ENCODE peak calls at places on chromosomes 11 and 22, in ten cellular contexts. L is MM.1S, F is body of pancreas, X is tibial artery, D is neural progenitor cell, S is Panc1, O is left lung, Y is IMR-90, E is suprapubic skin, H is endodermal cell. G is an unnamed sample.
A peak's percentile ranks its signal among the peaks of the same experiment; 100 is the strongest.

GRCh38 chr11:33692013-33692504 is 8.6 kb downstream of the C11orf91 start:
- DNase-seq in E (no peak), D (peak; percentile 22), S (peak; percentile 95), L (no peak), Y (peak; percentile 98), O (no peak), H (no peak), F (peak; percentile 90), X (peak; percentile 84), G (no peak)

GRCh38 chr22:25849514-25849913 is 107.5 kb downstream of the MYO18B start:
- DNase-seq in Y (no peak), H (no peak), L (no peak), F (peak; percentile 45), S (no peak), E (no peak), X (no peak), D (no peak), O (no peak), G (no peak)

GRCh38 chr11:45902452-45903380 is 4.4 kb downstream of the FREY1 start:
- DNase-seq in H (no peak), O (peak; percentile 70), S (no peak), L (no peak), Y (no peak), D (no peak), F (no peak), X (no peak), E (no peak), G (no peak)

GRCh38 chr22:32044913-32045312 is 1.9 kb downstream of the SLC5A1 start:
- DNase-seq in D (no peak), L (no peak), E (no peak), H (no peak), F (peak; percentile 21), X (no peak), S (no peak), Y (no peak), O (no peak), G (no peak)

GRCh38 chr11:93370260-93370659 is 39.7 kb downstream of the DEUP1 start:
- DNase-seq in H (no peak), Y (no peak), D (no peak), X (no peak), O (no peak), S (no peak), F (no peak), L (no peak), E (no peak), G (no peak)

GRCh38 chr11:45554230-45554967 is 111.0 kb downstream of the CHST1 start:
- DNase-seq in S (no peak), Y (no peak), H (no peak), O (no peak), E (no peak), F (no peak), L (no peak), D (no peak), X (peak; percentile 27), G (no peak)

GRCh38 chr22:28741200-28741757 is 341 bp downstream of the CHEK2 start:
- DNase-seq in O (no peak), Y (no peak), L (no peak), H (no peak), S (no peak), D (peak; percentile 22), F (no peak), X (no peak), E (no peak), G (no peak)

GRCh38 chr11:30760341-30760740 is 174.2 kb upstream of the MPPED2 start:
- DNase-seq in E (no peak), Y (peak; percentile 5), O (no peak), X (no peak), H (no peak), D (no peak), S (no peak), F (no peak), L (no peak), G (no peak)

GRCh38 chr22:23211622-23212021 is 31.3 kb downstream of the BCR start:
- DNase-seq in F (no peak), S (no peak), L (no peak), D (no peak), Y (no peak), O (no peak), E (no peak), X (no peak), H (no peak), G (no peak)
- H3K4me1 ChIP-seq in F (peaks cover 38% of the 10 kb centered on the region), S (no peaks in the 10 kb centered on the region), L (no peaks in the 10 kb centered on the region), D (peaks cover 12% of the 10 kb centered on the region), Y (peaks cover 11% of the 10 kb centered on the region), O (peaks cover 14% of the 10 kb centered on the region), E (peaks cover 31% of the 10 kb centered on the region), X (peaks cover 60% of the 10 kb centered on the region), H (peaks cover 8% of the 10 kb centered on the region), G (peaks cover 19% of the 10 kb centered on the region)

DNA sequence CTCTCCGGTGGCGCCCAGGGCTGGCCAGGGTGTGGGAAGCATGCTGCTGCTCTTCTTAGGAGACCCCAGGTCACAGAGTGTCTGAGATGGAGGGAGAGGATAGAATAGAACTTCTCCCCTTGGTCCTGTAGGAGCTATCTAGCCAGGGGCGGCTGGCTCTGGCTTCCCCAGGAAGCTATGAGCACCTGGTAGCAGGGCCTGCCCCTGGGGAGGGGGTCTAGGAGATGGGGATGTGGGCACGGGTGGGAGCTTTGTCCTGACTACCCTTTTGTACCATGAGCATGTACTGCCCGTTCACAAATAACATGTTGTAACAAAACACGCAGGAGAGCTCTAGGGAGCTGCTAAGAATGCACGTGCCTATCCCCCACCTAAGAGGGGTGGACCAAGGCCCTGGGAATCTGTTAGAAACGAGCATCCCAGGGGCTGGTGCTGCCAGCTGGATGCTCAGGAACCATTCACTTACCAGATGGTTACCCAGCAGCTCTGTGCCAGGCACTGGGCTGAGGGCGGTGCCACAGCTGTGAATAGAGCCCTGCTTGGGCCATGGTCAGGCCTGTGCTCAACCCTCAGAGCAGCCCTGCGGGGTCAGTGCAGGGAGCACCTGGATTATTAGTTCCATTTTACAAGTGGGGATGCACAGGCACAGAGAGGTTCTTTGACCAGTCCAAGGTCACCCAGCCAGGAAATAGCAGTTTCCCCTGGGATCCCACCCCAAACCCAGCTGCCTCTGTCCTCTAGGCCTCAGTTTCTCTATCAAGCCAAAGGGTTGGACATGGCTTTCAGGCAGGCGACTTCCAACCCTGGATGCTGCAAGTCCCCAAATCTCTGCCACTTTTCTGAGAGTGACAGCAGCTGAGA is 2.2 kb downstream of the SLC39A13 start:
- DNase-seq in D (peak; percentile 1), O (no peak), L (no peak), E (peak; percentile 61), F (no peak), Y (no peak), S (no peak), H (peak; percentile 40), X (no peak), G (no peak)
- H3K4me1 ChIP-seq in D (no peaks in the 10 kb centered on the region), O (peaks cover 18% of the 10 kb centered on the region), L (peaks cover 15% of the 10 kb centered on the region), E (peaks cover 57% of the 10 kb centered on the region), F (peaks cover 31% of the 10 kb centered on the region), Y (peaks cover 45% of the 10 kb centered on the region), S (peaks cover 21% of the 10 kb centered on the region), H (peaks cover 2% of the 10 kb centered on the region), X (peaks cover 72% of the 10 kb centered on the region), G (peaks cover 18% of the 10 kb centered on the region)

DNA sequence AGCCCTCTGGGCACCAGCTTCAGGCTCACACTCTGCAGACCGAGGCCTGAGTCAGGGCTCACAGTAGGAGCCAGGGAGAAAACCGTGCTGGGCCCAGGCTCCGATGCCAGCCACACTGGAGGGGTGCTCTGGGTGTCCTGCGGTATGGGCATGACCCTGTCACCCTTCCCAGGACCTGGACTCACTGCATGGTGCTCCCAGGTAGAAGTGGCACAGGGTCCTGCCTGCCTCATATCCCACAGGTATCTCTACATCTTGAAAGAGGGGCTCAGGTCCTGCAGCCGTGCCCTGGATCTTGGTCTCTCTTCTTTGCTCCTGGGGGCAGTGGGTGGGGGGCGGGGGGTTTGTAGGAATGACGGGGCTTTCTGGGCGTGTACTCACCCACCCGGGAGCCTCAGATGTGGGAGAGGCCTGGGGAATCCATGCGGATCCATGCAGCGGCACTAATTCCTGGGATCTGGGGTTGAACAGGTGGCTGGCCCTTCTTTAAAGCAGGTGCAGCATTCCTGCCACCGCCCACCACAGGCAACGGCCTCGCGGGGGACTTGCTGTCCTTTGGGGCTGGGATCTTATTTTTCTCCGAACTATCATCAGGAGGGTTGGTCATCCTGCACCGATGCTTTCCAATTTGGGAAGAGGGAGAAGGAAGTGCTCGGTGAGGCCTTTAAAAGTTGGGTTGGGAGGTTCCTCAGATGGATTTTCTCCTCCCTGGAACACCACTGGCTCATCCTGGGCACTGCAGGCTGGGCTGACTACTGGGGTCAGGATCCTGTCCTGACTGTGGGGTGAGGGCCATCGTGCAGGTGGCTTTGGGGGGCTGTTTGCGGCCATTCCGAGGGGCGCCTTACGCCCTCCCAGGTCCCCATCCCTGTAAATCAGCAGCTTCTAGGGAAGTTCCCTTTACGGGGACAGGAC is 886.4 kb downstream of the BRD1 start:
- DNase-seq in H (peak; percentile 27), Y (no peak), E (peak; percentile 33), L (no peak), F (no peak), O (no peak), S (no peak), D (no peak), X (peak; percentile 14), G (no peak)
- H3K4me1 ChIP-seq in H (no peaks in the 10 kb centered on the region), Y (no peaks in the 10 kb centered on the region), E (no peaks in the 10 kb centered on the region), L (no peaks in the 10 kb centered on the region), F (no peaks in the 10 kb centered on the region), O (no peaks in the 10 kb centered on the region), S (no peaks in the 10 kb centered on the region), D (no peaks in the 10 kb centered on the region), X (no peaks in the 10 kb centered on the region), G (no peaks in the 10 kb centered on the region)

GRCh38 chr11:86248609-86249008 is 4.1 kb downstream of the EED start:
- DNase-seq in E (no peak), X (no peak), O (no peak), D (no peak), S (no peak), L (no peak), H (peak; percentile 45), Y (no peak), F (no peak), G (no peak)
- H3K4me1 ChIP-seq in E (peaks cover 58% of the 10 kb centered on the region), X (peaks cover 36% of the 10 kb centered on the region), O (peaks cover 13% of the 10 kb centered on the region), D (peaks cover 30% of the 10 kb centered on the region), S (peaks cover 54% of the 10 kb centered on the region), L (peaks cover 22% of the 10 kb centered on the region), H (peaks cover 3% of the 10 kb centered on the region), Y (no peaks in the 10 kb centered on the region), F (peaks cover 41% of the 10 kb centered on the region), G (peaks cover 29% of the 10 kb centered on the region)

GRCh38 chr11:12125609-12126149 is 15.3 kb downstream of the MICAL2 start:
- DNase-seq in D (no peak), O (no peak), E (no peak), F (peak; percentile 28), L (no peak), H (no peak), S (no peak), X (no peak), Y (peak; percentile 65), G (no peak)
- H3K4me1 ChIP-seq in D (peaks cover 3% of the 10 kb centered on the region), O (peaks cover 31% of the 10 kb centered on the region), E (peaks cover 42% of the 10 kb centered on the region), F (peaks cover 14% of the 10 kb centered on the region), L (no peaks in the 10 kb centered on the region), H (no peaks in the 10 kb centered on the region), S (peaks cover 34% of the 10 kb centered on the region), X (peaks cover 100% of the 10 kb centered on the region), Y (peaks cover 49% of the 10 kb centered on the region), G (peaks cover 5% of the 10 kb centered on the region)

GRCh38 chr11:70090989-70091388 is 12.9 kb downstream of the ANO1 start:
- DNase-seq in E (no peak), S (no peak), O (peak; percentile 37), H (no peak), Y (peak; percentile 28), L (no peak), D (no peak), X (no peak), F (no peak), G (no peak)
- H3K4me1 ChIP-seq in E (peaks cover 28% of the 10 kb centered on the region), S (no peaks in the 10 kb centered on the region), O (no peaks in the 10 kb centered on the region), H (peaks cover 5% of the 10 kb centered on the region), Y (peaks cover 3% of the 10 kb centered on the region), L (no peaks in the 10 kb centered on the region), D (peaks cover 8% of the 10 kb centered on the region), X (peaks cover 22% of the 10 kb centered on the region), F (peaks cover 11% of the 10 kb centered on the region), G (no peaks in the 10 kb centered on the region)

G was measured in CD8-positive, alpha-beta T cell.